ENCODE peak calls at places on chromosome 16, in four cellular contexts. One of them, this sample, is unnamed.

GRCh38 chr16:65769055-65769465 is 597.4 kb upstream of the CDH5 start:
- DNase-seq in upper lobe of right lung: no peak
- DNase-seq in left lung: no peak
- DNase-seq in upper lobe of left lung: no peak
- DNase-seq in this sample: no peak

GRCh38 chr16:81443688-81444447 is 740 bp upstream of the CMIP start:
- DNase-seq in left lung: peak
- DNase-seq in upper lobe of right lung: peak
- DNase-seq in upper lobe of left lung: no peak
- DNase-seq in this sample: no peak

GRCh38 chr16:30786936-30787612 is at the start of gene ZNF629:
- DNase-seq in left lung: no peak
- DNase-seq in upper lobe of left lung: peak
- DNase-seq in upper lobe of right lung: peak
- DNase-seq in this sample: no peak

GRCh38 chr16:55369151-55369550 is 45.1 kb downstream of the IRX6 start:
- DNase-seq in left lung: no peak
- DNase-seq in upper lobe of right lung: no peak
- DNase-seq in upper lobe of left lung: no peak
- DNase-seq in this sample: no peak

GRCh38 chr16:81067166-81067565 is 9.9 kb downstream of the C16orf46 start:
- DNase-seq in left lung: no peak
- DNase-seq in upper lobe of left lung: no peak
- DNase-seq in upper lobe of right lung: no peak
- DNase-seq in this sample: no peak

GRCh38 chr16:56649820-56650219 is 1.9 kb upstream of the MT1B start:
- DNase-seq in left lung: no peak
- DNase-seq in upper lobe of right lung: no peak
- DNase-seq in upper lobe of left lung: no peak
- DNase-seq in this sample: no peak

GRCh38 chr16:30904114-30904780 is 7.8 kb downstream of the CTF1 start:
- DNase-seq in upper lobe of right lung: no peak
- DNase-seq in upper lobe of left lung: no peak
- DNase-seq in left lung: peak
- DNase-seq in this sample: no peak

GRCh38 chr16:10668322-10669045 is 26.2 kb downstream of the TEKT5 start:
- DNase-seq in left lung: no peak
- DNase-seq in upper lobe of right lung: no peak
- DNase-seq in upper lobe of left lung: peak
- DNase-seq in this sample: peak

GRCh38 chr16:57619606-57620315 is 8.7 kb upstream of the ADGRG1 start:
- DNase-seq in upper lobe of right lung: peak
- DNase-seq in left lung: no peak
- DNase-seq in upper lobe of left lung: peak
- DNase-seq in this sample: no peak

GRCh38 chr16:57479043-57479421 is 7.3 kb downstream of the DOK4 start:
- DNase-seq in upper lobe of left lung: no peak
- DNase-seq in left lung: no peak
- DNase-seq in upper lobe of right lung: no peak
- DNase-seq in this sample: no peak

GRCh38 chr16:10983175-10983558 is 38.8 kb downstream of the CLEC16A start:
- DNase-seq in upper lobe of right lung: no peak
- DNase-seq in left lung: no peak
- DNase-seq in upper lobe of left lung: no peak
- DNase-seq in this sample: no peak

GRCh38 chr16:27406729-27407128 is 4.8 kb downstream of the IL21R start:
- DNase-seq in upper lobe of right lung: no peak
- DNase-seq in upper lobe of left lung: no peak
- DNase-seq in left lung: no peak
- DNase-seq in this sample: no peak
- H3K4me3 ChIP-seq in upper lobe of right lung: no peak
- H3K4me3 ChIP-seq in upper lobe of left lung: no peak
- H3K4me3 ChIP-seq in left lung: no peak
- H3K4me3 ChIP-seq in this sample: no peak

GRCh38 chr16:16071631-16072244 is 122.3 kb downstream of the ABCC1 start:
- DNase-seq in upper lobe of left lung: no peak
- DNase-seq in left lung: no peak
- DNase-seq in upper lobe of right lung: no peak
- DNase-seq in this sample: no peak
- H3K4me3 ChIP-seq in upper lobe of left lung: no peak
- H3K4me3 ChIP-seq in left lung: no peak
- H3K4me3 ChIP-seq in upper lobe of right lung: no peak
- H3K4me3 ChIP-seq in this sample: no peak

GRCh38 chr16:89020068-89020924 is 43.3 kb upstream of the CBFA2T3 start:
- DNase-seq in upper lobe of right lung: no peak
- DNase-seq in upper lobe of left lung: no peak
- DNase-seq in left lung: peak
- DNase-seq in this sample: no peak

GRCh38 chr16:89018605-89019158 is 41.7 kb upstream of the CBFA2T3 start:
- DNase-seq in upper lobe of left lung: no peak
- DNase-seq in upper lobe of right lung: no peak
- DNase-seq in left lung: peak
- DNase-seq in this sample: no peak

GRCh38 chr16:89019511-89019910 is 42.5 kb upstream of the CBFA2T3 start:
- DNase-seq in upper lobe of left lung: no peak
- DNase-seq in left lung: peak
- DNase-seq in upper lobe of right lung: no peak
- DNase-seq in this sample: no peak

GRCh38 chr16:89017543-89017942 is 40.5 kb upstream of the CBFA2T3 start:
- DNase-seq in upper lobe of right lung: no peak
- DNase-seq in left lung: no peak
- DNase-seq in upper lobe of left lung: no peak
- DNase-seq in this sample: no peak

GRCh38 chr16:89017956-89018604 is 41.1 kb upstream of the CBFA2T3 start:
- DNase-seq in upper lobe of right lung: no peak
- DNase-seq in left lung: no peak
- DNase-seq in upper lobe of left lung: no peak
- DNase-seq in this sample: no peak
- H3K4me3 ChIP-seq in upper lobe of right lung: no peak
- H3K4me3 ChIP-seq in left lung: no peak
- H3K4me3 ChIP-seq in upper lobe of left lung: no peak
- H3K4me3 ChIP-seq in this sample: peak

GRCh38 chr16:25031132-25031440 is 15.9 kb upstream of the ARHGAP17 start:
- DNase-seq in left lung: no peak
- DNase-seq in upper lobe of right lung: no peak
- DNase-seq in upper lobe of left lung: no peak
- DNase-seq in this sample: no peak
- H3K4me3 ChIP-seq in left lung: no peak
- H3K4me3 ChIP-seq in upper lobe of right lung: peak
- H3K4me3 ChIP-seq in upper lobe of left lung: peak
- H3K4me3 ChIP-seq in this sample: peak

This sample was measured in Panc1.